ENCODE peak calls at places on chromosomes 6 and 20, in five cellular contexts. E is lower lobe of right lung, J is T-helper 9 cell, W is amniotic stem cell, X is SW 1271. D is an unnamed sample.

GRCh38 chr6:68634503-68635411 is at the start of gene ADGRB3:
- DNase-seq in X (peak), J (no peak), E (peak), W (no peak), D (peak)

GRCh38 chr6:108969776-108970175 is 121.6 kb downstream of the ARMC2 start:
- DNase-seq in X (no peak), E (no peak), W (no peak), J (no peak), D (no peak)

GRCh38 chr20:60062431-60063336 is 104.5 kb downstream of the CDH26 start:
- DNase-seq in W (peak), E (no peak), J (no peak), X (no peak), D (peak)

GRCh38 chr6:71194730-71195129 is 93.9 kb upstream of the OGFRL1 start:
- DNase-seq in J (no peak), X (peak), E (no peak), W (no peak), D (no peak)

GRCh38 chr20:35008411-35009342 is 53.0 kb downstream of the MYH7B start:
- DNase-seq in W (no peak), J (no peak), X (no peak), E (no peak), D (no peak)

GRCh38 chr20:39935921-39936320 is 753.1 kb downstream of the MAFB start:
- DNase-seq in X (no peak), J (no peak), E (no peak), W (no peak), D (no peak)

GRCh38 chr20:44807684-44808056 is 2.7 kb downstream of the RIMS4 start:
- DNase-seq in X (no peak), J (no peak), W (no peak), E (no peak), D (no peak)

GRCh38 chr20:60715172-60715571 is 536.9 kb upstream of the CDH4 start:
- DNase-seq in E (no peak), X (no peak), W (no peak), J (no peak), D (no peak)